ENCODE peak calls at places on chromosomes 5 and 9, in six cellular contexts. W is WTC11, V is H1, Y is endothelial cell of umbilical vein, H is K562, G is HepG2. S is an unnamed sample.

GRCh38 chr5:14730881-14731280 is 66.4 kb downstream of the OTULIN start:
- DNase-seq in Y (no peak), V (no peak), H (no peak), W (no peak), G (no peak), S (no peak)

GRCh38 chr5:140261403-140262171 is 41.3 kb downstream of the PFDN1 start:
- DNase-seq in Y (peak), H (peak), G (peak), W (no peak), V (no peak), S (peak)

GRCh38 chr9:81687521-81688261 is 1.7 kb downstream of the TLE1 start:
- DNase-seq in G (peak), V (no peak), Y (peak), H (no peak), W (peak), S (peak)

GRCh38 chr5:89417990-89418820 is 535.2 kb upstream of the MEF2C start:
- DNase-seq in H (peak), V (no peak), W (peak), G (no peak), Y (no peak), S (no peak)

GRCh38 chr9:110131499-110131898 is 76.5 kb downstream of the C9orf152 start:
- DNase-seq in H (no peak), V (no peak), Y (no peak), W (no peak), G (no peak), S (no peak)

GRCh38 chr9:6779417-6780241 is 21.9 kb downstream of the KDM4C start:
- DNase-seq in G (peak), W (no peak), Y (peak), H (peak), V (no peak), S (no peak)

GRCh38 chr5:94025788-94026473 is 284.5 kb upstream of the POU5F2 start:
- DNase-seq in G (peak), V (no peak), Y (no peak), W (peak), H (no peak), S (peak)

GRCh38 chr9:76980566-76980965 is 38.9 kb upstream of the FOXB2 start:
- DNase-seq in Y (no peak), W (no peak), H (no peak), G (no peak), V (no peak), S (no peak)

GRCh38 chr9:136625101-136626065 is 37.3 kb upstream of the EGFL7 start:
- DNase-seq in G (peak), V (no peak), Y (peak), H (peak), W (no peak), S (peak)

DNA sequence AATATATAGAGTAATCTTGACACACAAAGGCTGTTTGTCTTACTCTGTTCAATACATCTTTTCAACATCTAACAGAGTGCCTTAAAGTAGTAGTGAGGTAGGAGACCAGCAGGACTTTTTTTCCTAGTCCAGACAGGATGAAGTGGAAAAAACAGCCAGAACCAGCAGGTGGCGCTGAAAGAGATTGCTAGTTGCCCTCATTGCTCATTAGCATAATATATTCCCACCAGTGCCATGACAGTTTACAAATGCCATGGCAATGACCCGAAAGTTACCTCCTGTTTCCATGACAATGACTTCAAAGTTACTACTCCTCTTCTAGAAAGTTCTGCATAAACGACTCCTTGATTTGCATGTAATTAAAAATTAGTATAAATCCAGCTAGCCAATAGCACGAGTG is 387.4 kb downstream of the ACTL7B start:
- DNase-seq in G (no peak), H (peak), W (peak), V (peak), Y (peak), S (peak)
- TF ChIP-seq JUN in G (no peak), H (no peak), W (no peak), V (no peak), Y (no peak), S (no peak)

GRCh38 chr9:11064853-11065252 is 452.1 kb upstream of the PTPRD start:
- DNase-seq in Y (no peak), W (no peak), H (peak), V (no peak), G (peak), S (peak)

GRCh38 chr9:11063263-11063662 is 450.5 kb upstream of the PTPRD start:
- DNase-seq in V (no peak), Y (no peak), W (no peak), H (peak), G (no peak), S (no peak)
- TF ChIP-seq JUN in V (no peak), Y (no peak), W (no peak), H (no peak), G (no peak), S (no peak)

DNA sequence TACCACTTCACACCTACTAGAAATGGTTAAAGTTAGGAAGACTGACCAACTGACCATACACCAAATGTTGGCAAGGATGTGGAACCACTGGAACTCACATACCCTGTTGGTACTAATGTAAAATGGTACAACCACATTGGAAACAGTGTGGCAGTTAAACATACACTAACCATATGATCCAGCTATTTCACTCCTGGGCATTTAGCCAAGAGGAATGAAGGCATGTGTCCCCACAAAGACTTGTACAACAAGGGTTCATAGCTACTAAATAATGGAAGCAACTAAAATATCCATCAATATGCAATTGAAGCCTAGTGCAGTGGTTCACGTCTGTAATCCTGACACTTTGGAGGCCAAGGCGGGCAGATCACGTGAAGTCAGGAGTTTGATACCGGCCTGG is 21.2 kb downstream of the NAIF1 start:
- DNase-seq in V (no peak), W (no peak), H (no peak), G (no peak), Y (no peak), S (no peak)
- TF ChIP-seq JUN in V (no peak), W (no peak), H (no peak), G (no peak), Y (no peak), S (no peak)

GRCh38 chr9:34272146-34272545 is 56.9 kb downstream of the KIF24 start:
- DNase-seq in H (no peak), Y (no peak), W (no peak), V (no peak), G (no peak), S (no peak)

GRCh38 chr9:34262971-34263370 is 66.1 kb downstream of the KIF24 start:
- DNase-seq in V (no peak), H (no peak), W (no peak), G (no peak), Y (no peak), S (no peak)

GRCh38 chr9:34271618-34272017 is 57.5 kb downstream of the KIF24 start:
- DNase-seq in W (no peak), Y (no peak), H (no peak), V (no peak), G (no peak), S (no peak)

GRCh38 chr9:34267660-34268059 is 61.4 kb downstream of the KIF24 start:
- DNase-seq in H (no peak), V (no peak), W (no peak), G (no peak), Y (peak), S (no peak)
- TF ChIP-seq JUN in H (no peak), V (no peak), W (no peak), G (no peak), Y (no peak), S (no peak)

S was measured in A549.